ENCODE peak calls at places on chromosomes 3 and 15, in nine cellular contexts. P is epithelial cell of esophagus; A is retinal pigment epithelial cell; R is stimulated activated CD4-positive, alpha-beta T cell treated with anti-CD3 and anti-CD28 coated beads, Interleukin-4, amount 100 ng/mL, for 48 hours; K is AG08395; X is iris pigment epithelial cell; M is GM12878; L is endothelial cell; Q is activated CD4-positive, alpha-beta T cell treated with anti-CD3 and anti-CD28 coated beads for 48 hours. W is an unnamed sample.

GRCh38 chr3:137295336-137295735 is 337.6 kb downstream of the IL20RB start:
- DNase-seq in P (no peak), A (no peak), R (no peak), K (no peak), X (no peak), M (no peak), L (no peak), Q (no peak), W (no peak)

GRCh38 chr15:40843183-40843884 is 514 bp upstream of the SPINT1 start:
- DNase-seq in P (no peak), A (no peak), R (no peak), K (no peak), X (no peak), M (no peak), L (peak; percentile 30), Q (no peak), W (no peak)

GRCh38 chr3:101142160-101142559 is 148.9 kb upstream of the ABI3BP start:
- DNase-seq in P (no peak), A (no peak), R (no peak), K (no peak), X (no peak), M (no peak), L (no peak), Q (no peak), W (no peak)

GRCh38 chr3:24145981-24146822 is 201.1 kb downstream of the NR1D2 start:
- DNase-seq in P (peak; percentile 41), A (peak; percentile 84), R (no peak), K (peak; percentile 90), X (peak; percentile 96), M (no peak), L (no peak), Q (no peak), W (peak; percentile 94)

GRCh38 chr3:121072128-121072527 is 164.1 kb downstream of the STXBP5L start:
- DNase-seq in P (no peak), A (no peak), R (no peak), K (no peak), X (no peak), M (no peak), L (no peak), Q (no peak), W (no peak)

GRCh38 chr3:177676947-177677587 is 479.8 kb upstream of the TBL1XR1 start:
- DNase-seq in P (no peak), A (no peak), R (no peak), K (no peak), X (no peak), M (no peak), L (no peak), Q (no peak), W (no peak)

GRCh38 chr3:89697321-89697916 is 590.0 kb downstream of the EPHA3 start:
- DNase-seq in P (peak; percentile 20), A (no peak), R (no peak), K (no peak), X (no peak), M (no peak), L (no peak), Q (no peak), W (no peak)

GRCh38 chr3:15113468-15113867 is 14.5 kb upstream of the RBSN start:
- DNase-seq in P (no peak), A (no peak), R (no peak), K (no peak), X (no peak), M (no peak), L (no peak), Q (no peak), W (no peak)

GRCh38 chr3:55492976-55493375 is 5.9 kb upstream of the WNT5A start:
- DNase-seq in P (no peak), A (no peak), R (no peak), K (no peak), X (no peak), M (no peak), L (no peak), Q (no peak), W (no peak)

GRCh38 chr15:67761343-67761742 is 64.0 kb upstream of the SKOR1 start:
- DNase-seq in P (no peak), A (no peak), R (no peak), K (no peak), X (no peak), M (no peak), L (no peak), Q (no peak), W (no peak)

GRCh38 chr15:82113116-82113715 is 67.4 kb upstream of the MEX3B start:
- DNase-seq in P (no peak), A (no peak), R (no peak), K (no peak), X (no peak), M (no peak), L (no peak), Q (no peak), W (no peak)

GRCh38 chr3:107524214-107525100 is 1.7 kb downstream of the BBX start:
- DNase-seq in P (peak; percentile 47), A (no peak), R (peak; percentile 2), K (peak; percentile 16), X (peak; percentile 60), M (no peak), L (peak; percentile 55), Q (peak; percentile 48), W (peak; percentile 76)

GRCh38 chr3:29775352-29775751 is 494.5 kb downstream of the RBMS3 start:
- DNase-seq in P (no peak), A (no peak), R (no peak), K (peak; percentile 56), X (no peak), M (no peak), L (no peak), Q (no peak), W (no peak)

GRCh38 chr3:140145501-140145900 is 210.5 kb downstream of the CLSTN2 start:
- DNase-seq in P (no peak), A (no peak), R (no peak), K (no peak), X (no peak), M (no peak), L (no peak), Q (no peak), W (no peak)

GRCh38 chr3:11699083-11699427 is 55.3 kb upstream of the VGLL4 start:
- DNase-seq in P (peak; percentile 86), A (no peak), R (no peak), K (peak; percentile 68), X (peak; percentile 72), M (no peak), L (no peak), Q (no peak), W (peak; percentile 39)

GRCh38 chr3:29643034-29643425 is 362.2 kb downstream of the RBMS3 start:
- DNase-seq in P (no peak), A (no peak), R (no peak), K (no peak), X (no peak), M (no peak), L (no peak), Q (no peak), W (no peak)

GRCh38 chr15:87746333-87746732 is 510.2 kb downstream of the NTRK3 start:
- DNase-seq in P (no peak), A (no peak), R (no peak), K (no peak), X (no peak), M (no peak), L (no peak), Q (no peak), W (no peak)

GRCh38 chr15:100334456-100334855 is 7.3 kb downstream of the ADAMTS17 start:
- DNase-seq in P (no peak), A (no peak), R (no peak), K (no peak), X (no peak), M (no peak), L (no peak), Q (no peak), W (no peak)

GRCh38 chr3:122343654-122344053 is 18.6 kb downstream of the CSTA start:
- DNase-seq in P (peak; percentile 62), A (no peak), R (no peak), K (no peak), X (no peak), M (no peak), L (no peak), Q (no peak), W (no peak)

GRCh38 chr3:192259661-192260060 is 467.7 kb downstream of the FGF12 start:
- DNase-seq in P (peak; percentile 4), A (no peak), R (no peak), K (no peak), X (no peak), M (no peak), L (no peak), Q (no peak), W (no peak)